ENCODE peak calls at places on chromosomes 12 and 14, in five cellular contexts. E is LHCN-M2, S is NCI-H187 treated with DMSO at 0.1 percent for 48 hours, Z is progenitor cell of endocrine pancreas, I is T-helper 2 cell. P is an unnamed sample.

GRCh38 chr12:104458645-104459555 is 2.2 kb downstream of the CHST11 start:
- DNase-seq in I (no peak), E (no peak), S (no peak), Z (no peak), P (no peak)

GRCh38 chr12:30877110-30877875 is 49.3 kb upstream of the TSPAN11 start:
- DNase-seq in S (peak; percentile 61), I (no peak), Z (no peak), E (no peak), P (peak; percentile 60)

GRCh38 chr12:19945559-19946485 is 422.5 kb upstream of the PDE3A start:
- DNase-seq in E (peak; percentile 92), S (no peak), I (no peak), Z (no peak), P (no peak)

GRCh38 chr14:98685725-98686124 is 586.3 kb downstream of the BCL11B start:
- DNase-seq in S (no peak), Z (no peak), I (no peak), E (no peak), P (no peak)

GRCh38 chr12:11812558-11813421 is 163.3 kb downstream of the ETV6 start:
- DNase-seq in E (no peak), S (no peak), Z (peak; percentile 35), I (no peak), P (peak; percentile 19)

GRCh38 chr12:6233121-6233971 is 33.1 kb downstream of the CD9 start:
- DNase-seq in S (no peak), I (no peak), Z (no peak), E (no peak), P (no peak)

GRCh38 chr12:113184900-113185179 is 438 bp downstream of the DDX54 start:
- DNase-seq in S (no peak), E (peak; percentile 91), I (peak; percentile 68), Z (peak; percentile 69), P (peak; percentile 66)

GRCh38 chr12:29565727-29566126 is 68.2 kb upstream of the OVCH1 start:
- DNase-seq in Z (no peak), E (no peak), S (no peak), I (no peak), P (no peak)

GRCh38 chr14:76884853-76885276 is 58.7 kb downstream of the LRRC74A start:
- DNase-seq in I (no peak), S (no peak), Z (no peak), E (no peak), P (no peak)

GRCh38 chr12:80226576-80226975 is 127.2 kb downstream of the OTOGL start:
- DNase-seq in Z (no peak), E (peak; percentile 26), I (no peak), S (no peak), P (no peak)

GRCh38 chr12:107349008-107349747 is 255.8 kb upstream of the CRY1 start:
- DNase-seq in Z (no peak), I (no peak), S (no peak), E (peak; percentile 60), P (no peak)

GRCh38 chr12:58640314-58640713 is 280.0 kb downstream of the LRIG3 start:
- DNase-seq in E (no peak), S (no peak), Z (no peak), I (no peak), P (no peak)

P was measured in NCI-H2107.